ENCODE peak calls at places on chromosomes 7 and 10, in five cellular contexts. D is EL; U is astrocyte of the spinal cord; L is AG09319; E is stimulated activated CD8-positive, alpha-beta memory T cell treated with anti-CD3 and anti-CD28 coated beads, Interleukin-7, amount 100 ng/mL, for 4 hours. Q is an unnamed sample.

GRCh38 chr7:7495171-7495570 is 40.5 kb downstream of the COL28A1 start:
- DNase-seq in U (no peak), E (no peak), D (no peak), L (no peak), Q (no peak)

GRCh38 chr7:1572111-1572510 is 2.3 kb upstream of the PSMG3 start:
- DNase-seq in L (no peak), U (no peak), D (no peak), E (no peak), Q (no peak)

GRCh38 chr10:125002044-125002422 is 60.1 kb downstream of the ZRANB1 start:
- DNase-seq in U (no peak), L (no peak), E (no peak), D (no peak), Q (no peak)

GRCh38 chr7:156892086-156892800 is 740 bp downstream of the LMBR1 start:
- DNase-seq in D (peak; percentile 32), L (no peak), E (peak; percentile 36), U (no peak), Q (peak; percentile 45)

GRCh38 chr10:12757351-12757750 is 244.2 kb downstream of the CCDC3 start:
- DNase-seq in D (no peak), L (no peak), U (no peak), E (no peak), Q (no peak)

GRCh38 chr10:49444349-49444748 is 48.5 kb upstream of the DRGX start:
- DNase-seq in L (no peak), U (no peak), D (no peak), E (no peak), Q (no peak)

GRCh38 chr7:83148776-83149175 is 13.9 kb downstream of the PCLO start:
- DNase-seq in L (no peak), U (peak; percentile 65), E (no peak), D (no peak), Q (peak; percentile 8)

GRCh38 chr7:109751241-109751640 is 1181.6 kb downstream of the DNAJB9 start:
- DNase-seq in U (peak; percentile 22), E (no peak), L (no peak), D (peak; percentile 65), Q (peak; percentile 19)

Q was measured in Caki2.